ENCODE peak calls at places on chromosomes 1 and 21, in nine cellular contexts. One of them, this sample, is unnamed.
A peak's percentile ranks its signal among the peaks of the same experiment; 100 is the strongest.

GRCh38 chr1:935751-936231 is 12.1 kb downstream of the SAMD11 start:
- DNase-seq in SW 1271: no peak
- DNase-seq in lower lobe of right lung: no peak
- DNase-seq in anterior cingulate cortex: no peak
- DNase-seq in effector memory CD4-positive, alpha-beta T cell: no peak
- DNase-seq in T-cell: no peak
- DNase-seq in GM19239: no peak
- DNase-seq in GOT3: no peak
- DNase-seq in left ventricle myocardium inferior: no peak
- DNase-seq in this sample: no peak

GRCh38 chr1:195717651-195718050 is 890.6 kb downstream of the KCNT2 start:
- DNase-seq in SW 1271: peak; percentile 13
- DNase-seq in lower lobe of right lung: no peak
- DNase-seq in anterior cingulate cortex: no peak
- DNase-seq in effector memory CD4-positive, alpha-beta T cell: no peak
- DNase-seq in T-cell: no peak
- DNase-seq in GM19239: no peak
- DNase-seq in GOT3: no peak
- DNase-seq in left ventricle myocardium inferior: no peak
- DNase-seq in this sample: no peak

GRCh38 chr1:167681497-167682102 is 40.2 kb upstream of the MPZL1 start:
- DNase-seq in SW 1271: no peak
- DNase-seq in lower lobe of right lung: no peak
- DNase-seq in anterior cingulate cortex: no peak
- DNase-seq in effector memory CD4-positive, alpha-beta T cell: no peak
- DNase-seq in T-cell: no peak
- DNase-seq in GM19239: no peak
- DNase-seq in GOT3: no peak
- DNase-seq in left ventricle myocardium inferior: no peak
- DNase-seq in this sample: no peak

GRCh38 chr1:22093513-22093912 is 41.0 kb downstream of the CDC42 start:
- DNase-seq in SW 1271: no peak
- DNase-seq in lower lobe of right lung: no peak
- DNase-seq in anterior cingulate cortex: no peak
- DNase-seq in effector memory CD4-positive, alpha-beta T cell: no peak
- DNase-seq in T-cell: no peak
- DNase-seq in GM19239: no peak
- DNase-seq in GOT3: no peak
- DNase-seq in left ventricle myocardium inferior: no peak
- DNase-seq in this sample: no peak

GRCh38 chr1:246782120-246782900 is 58.1 kb downstream of the SCCPDH start:
- DNase-seq in SW 1271: peak; percentile 60
- DNase-seq in lower lobe of right lung: no peak
- DNase-seq in anterior cingulate cortex: no peak
- DNase-seq in effector memory CD4-positive, alpha-beta T cell: no peak
- DNase-seq in T-cell: no peak
- DNase-seq in GM19239: no peak
- DNase-seq in GOT3: peak; percentile 89
- DNase-seq in left ventricle myocardium inferior: peak; percentile 69
- DNase-seq in this sample: no peak

GRCh38 chr1:53195913-53196484 is 625 bp upstream of the CPT2 start:
- DNase-seq in SW 1271: no peak
- DNase-seq in lower lobe of right lung: no peak
- DNase-seq in anterior cingulate cortex: no peak
- DNase-seq in effector memory CD4-positive, alpha-beta T cell: no peak
- DNase-seq in T-cell: no peak
- DNase-seq in GM19239: no peak
- DNase-seq in GOT3: no peak
- DNase-seq in left ventricle myocardium inferior: no peak
- DNase-seq in this sample: no peak

GRCh38 chr21:21464691-21465090 is 466.5 kb downstream of the NCAM2 start:
- DNase-seq in SW 1271: no peak
- DNase-seq in lower lobe of right lung: no peak
- DNase-seq in anterior cingulate cortex: no peak
- DNase-seq in effector memory CD4-positive, alpha-beta T cell: no peak
- DNase-seq in T-cell: no peak
- DNase-seq in GM19239: no peak
- DNase-seq in GOT3: no peak
- DNase-seq in left ventricle myocardium inferior: no peak
- DNase-seq in this sample: no peak

GRCh38 chr1:26122988-26123973 is 11.7 kb downstream of the PDIK1L start:
- DNase-seq in SW 1271: no peak
- DNase-seq in lower lobe of right lung: no peak
- DNase-seq in anterior cingulate cortex: no peak
- DNase-seq in effector memory CD4-positive, alpha-beta T cell: no peak
- DNase-seq in T-cell: no peak
- DNase-seq in GM19239: no peak
- DNase-seq in GOT3: no peak
- DNase-seq in left ventricle myocardium inferior: no peak
- DNase-seq in this sample: no peak

GRCh38 chr1:64956733-64957441 is 9.5 kb downstream of the JAK1 start:
- DNase-seq in SW 1271: no peak
- DNase-seq in lower lobe of right lung: no peak
- DNase-seq in anterior cingulate cortex: no peak
- DNase-seq in effector memory CD4-positive, alpha-beta T cell: no peak
- DNase-seq in T-cell: no peak
- DNase-seq in GM19239: peak; percentile 58
- DNase-seq in GOT3: no peak
- DNase-seq in left ventricle myocardium inferior: no peak
- DNase-seq in this sample: no peak

GRCh38 chr1:13451399-13451965 is 41.2 kb downstream of the PRAMEF20 start:
- DNase-seq in SW 1271: no peak
- DNase-seq in lower lobe of right lung: no peak
- DNase-seq in anterior cingulate cortex: no peak
- DNase-seq in effector memory CD4-positive, alpha-beta T cell: no peak
- DNase-seq in T-cell: no peak
- DNase-seq in GM19239: no peak
- DNase-seq in GOT3: no peak
- DNase-seq in left ventricle myocardium inferior: no peak
- DNase-seq in this sample: no peak

GRCh38 chr1:174135200-174135599 is 24.1 kb upstream of the RABGAP1L start:
- DNase-seq in SW 1271: no peak
- DNase-seq in lower lobe of right lung: no peak
- DNase-seq in anterior cingulate cortex: no peak
- DNase-seq in effector memory CD4-positive, alpha-beta T cell: no peak
- DNase-seq in T-cell: no peak
- DNase-seq in GM19239: no peak
- DNase-seq in GOT3: no peak
- DNase-seq in left ventricle myocardium inferior: no peak
- DNase-seq in this sample: no peak

GRCh38 chr1:11842154-11843041 is 5.2 kb downstream of the NPPA start:
- DNase-seq in SW 1271: no peak
- DNase-seq in lower lobe of right lung: peak; percentile 66
- DNase-seq in anterior cingulate cortex: no peak
- DNase-seq in effector memory CD4-positive, alpha-beta T cell: no peak
- DNase-seq in T-cell: no peak
- DNase-seq in GM19239: no peak
- DNase-seq in GOT3: no peak
- DNase-seq in left ventricle myocardium inferior: peak; percentile 39
- DNase-seq in this sample: peak; percentile 61

GRCh38 chr1:166915941-166916340 is 39.9 kb upstream of the TADA1 start:
- DNase-seq in SW 1271: no peak
- DNase-seq in lower lobe of right lung: no peak
- DNase-seq in anterior cingulate cortex: no peak
- DNase-seq in effector memory CD4-positive, alpha-beta T cell: no peak
- DNase-seq in T-cell: no peak
- DNase-seq in GM19239: no peak
- DNase-seq in GOT3: no peak
- DNase-seq in left ventricle myocardium inferior: no peak
- DNase-seq in this sample: no peak

GRCh38 chr1:941588-942383 is 17.3 kb downstream of the NOC2L start:
- DNase-seq in SW 1271: peak; percentile 20
- DNase-seq in lower lobe of right lung: peak; percentile 64
- DNase-seq in anterior cingulate cortex: no peak
- DNase-seq in effector memory CD4-positive, alpha-beta T cell: no peak
- DNase-seq in T-cell: no peak
- DNase-seq in GM19239: peak; percentile 76
- DNase-seq in GOT3: no peak
- DNase-seq in left ventricle myocardium inferior: peak; percentile 73
- DNase-seq in this sample: no peak

GRCh38 chr1:223248787-223249175 is 105.7 kb upstream of the TLR5 start:
- DNase-seq in SW 1271: no peak
- DNase-seq in lower lobe of right lung: no peak
- DNase-seq in anterior cingulate cortex: no peak
- DNase-seq in effector memory CD4-positive, alpha-beta T cell: peak; percentile 40
- DNase-seq in T-cell: peak; percentile 38
- DNase-seq in GM19239: no peak
- DNase-seq in GOT3: no peak
- DNase-seq in left ventricle myocardium inferior: no peak
- DNase-seq in this sample: no peak

GRCh38 chr21:25952306-25952705 is 217.5 kb downstream of the GABPA start:
- DNase-seq in SW 1271: no peak
- DNase-seq in lower lobe of right lung: no peak
- DNase-seq in anterior cingulate cortex: no peak
- DNase-seq in effector memory CD4-positive, alpha-beta T cell: no peak
- DNase-seq in T-cell: no peak
- DNase-seq in GM19239: no peak
- DNase-seq in GOT3: no peak
- DNase-seq in left ventricle myocardium inferior: no peak
- DNase-seq in this sample: no peak

GRCh38 chr1:3461238-3461933 is 6.9 kb downstream of the ARHGEF16 start:
- DNase-seq in SW 1271: no peak
- DNase-seq in lower lobe of right lung: peak; percentile 34
- DNase-seq in anterior cingulate cortex: no peak
- DNase-seq in effector memory CD4-positive, alpha-beta T cell: no peak
- DNase-seq in T-cell: no peak
- DNase-seq in GM19239: no peak
- DNase-seq in GOT3: no peak
- DNase-seq in left ventricle myocardium inferior: no peak
- DNase-seq in this sample: no peak

GRCh38 chr1:203695116-203695515 is 68.5 kb downstream of the ATP2B4 start:
- DNase-seq in SW 1271: no peak
- DNase-seq in lower lobe of right lung: no peak
- DNase-seq in anterior cingulate cortex: no peak
- DNase-seq in effector memory CD4-positive, alpha-beta T cell: no peak
- DNase-seq in T-cell: no peak
- DNase-seq in GM19239: no peak
- DNase-seq in GOT3: no peak
- DNase-seq in left ventricle myocardium inferior: no peak
- DNase-seq in this sample: no peak

GRCh38 chr1:53137729-53138128 is 4.7 kb downstream of the SLC1A7 start:
- DNase-seq in SW 1271: peak; percentile 10
- DNase-seq in lower lobe of right lung: no peak
- DNase-seq in anterior cingulate cortex: no peak
- DNase-seq in effector memory CD4-positive, alpha-beta T cell: no peak
- DNase-seq in T-cell: no peak
- DNase-seq in GM19239: no peak
- DNase-seq in GOT3: no peak
- DNase-seq in left ventricle myocardium inferior: no peak
- DNase-seq in this sample: no peak

GRCh38 chr1:205061665-205062069 is 18.7 kb downstream of the CNTN2 start:
- DNase-seq in SW 1271: peak; percentile 32
- DNase-seq in lower lobe of right lung: peak; percentile 69
- DNase-seq in anterior cingulate cortex: peak; percentile 73
- DNase-seq in effector memory CD4-positive, alpha-beta T cell: no peak
- DNase-seq in T-cell: peak; percentile 76
- DNase-seq in GM19239: peak; percentile 80
- DNase-seq in GOT3: peak; percentile 12
- DNase-seq in left ventricle myocardium inferior: peak; percentile 68
- DNase-seq in this sample: no peak

GRCh38 chr1:184056921-184057496 is 5.5 kb downstream of the TSEN15 start:
- DNase-seq in SW 1271: peak; percentile 91
- DNase-seq in lower lobe of right lung: no peak
- DNase-seq in anterior cingulate cortex: no peak
- DNase-seq in effector memory CD4-positive, alpha-beta T cell: no peak
- DNase-seq in T-cell: no peak
- DNase-seq in GM19239: no peak
- DNase-seq in GOT3: no peak
- DNase-seq in left ventricle myocardium inferior: no peak
- DNase-seq in this sample: no peak

GRCh38 chr1:222546548-222547259 is 1.2 kb downstream of the HHIPL2 start:
- DNase-seq in SW 1271: no peak
- DNase-seq in lower lobe of right lung: no peak
- DNase-seq in anterior cingulate cortex: no peak
- DNase-seq in effector memory CD4-positive, alpha-beta T cell: no peak
- DNase-seq in T-cell: no peak
- DNase-seq in GM19239: no peak
- DNase-seq in GOT3: peak; percentile 38
- DNase-seq in left ventricle myocardium inferior: no peak
- DNase-seq in this sample: no peak

GRCh38 chr1:246780264-246780663 is 56.1 kb downstream of the SCCPDH start:
- DNase-seq in SW 1271: no peak
- DNase-seq in lower lobe of right lung: no peak
- DNase-seq in anterior cingulate cortex: no peak
- DNase-seq in effector memory CD4-positive, alpha-beta T cell: no peak
- DNase-seq in T-cell: no peak
- DNase-seq in GM19239: no peak
- DNase-seq in GOT3: no peak
- DNase-seq in left ventricle myocardium inferior: no peak
- DNase-seq in this sample: no peak